ENCODE peak calls at places on chromosomes 12 and 14, in seven cellular contexts. One of them, this sample, is unnamed.

GRCh38 chr12:87924149-87924548 is 105.1 kb downstream of the C12orf50 start:
- DNase-seq in stimulated activated naive CD8-positive, alpha-beta T cell treated with anti-CD3 and anti-CD28 coated beads, Interleukin-15, amount 100 ng/mL, for 72 hours: no peak
- DNase-seq in stimulated activated CD4-positive, alpha-beta T cell treated with anti-CD3 and anti-CD28 coated beads, Interleukin-4, amount 100 ng/mL, for 24 hours: no peak
- DNase-seq in NCI-H2081 treated with DMSO at 0.1 percent for 48 hours: no peak
- DNase-seq in transverse colon: no peak
- DNase-seq in esophagus squamous epithelium: no peak
- DNase-seq in PC-3: no peak
- DNase-seq in this sample: no peak

GRCh38 chr12:480831-481230 is 21.1 kb downstream of the B4GALNT3 start:
- DNase-seq in stimulated activated naive CD8-positive, alpha-beta T cell treated with anti-CD3 and anti-CD28 coated beads, Interleukin-15, amount 100 ng/mL, for 72 hours: no peak
- DNase-seq in stimulated activated CD4-positive, alpha-beta T cell treated with anti-CD3 and anti-CD28 coated beads, Interleukin-4, amount 100 ng/mL, for 24 hours: no peak
- DNase-seq in esophagus squamous epithelium: no peak
- DNase-seq in PC-3: no peak
- DNase-seq in NCI-H2081 treated with DMSO at 0.1 percent for 48 hours: no peak
- DNase-seq in transverse colon: no peak
- DNase-seq in this sample: peak; percentile 85

GRCh38 chr12:117034249-117034648 is 65.0 kb downstream of the TESC start:
- DNase-seq in stimulated activated CD4-positive, alpha-beta T cell treated with anti-CD3 and anti-CD28 coated beads, Interleukin-4, amount 100 ng/mL, for 24 hours: no peak
- DNase-seq in esophagus squamous epithelium: no peak
- DNase-seq in transverse colon: no peak
- DNase-seq in stimulated activated naive CD8-positive, alpha-beta T cell treated with anti-CD3 and anti-CD28 coated beads, Interleukin-15, amount 100 ng/mL, for 72 hours: no peak
- DNase-seq in NCI-H2081 treated with DMSO at 0.1 percent for 48 hours: no peak
- DNase-seq in PC-3: no peak
- DNase-seq in this sample: no peak

GRCh38 chr14:95220663-95221231 is 63.4 kb upstream of the DICER1 start:
- DNase-seq in transverse colon: no peak
- DNase-seq in esophagus squamous epithelium: no peak
- DNase-seq in stimulated activated CD4-positive, alpha-beta T cell treated with anti-CD3 and anti-CD28 coated beads, Interleukin-4, amount 100 ng/mL, for 24 hours: no peak
- DNase-seq in NCI-H2081 treated with DMSO at 0.1 percent for 48 hours: no peak
- DNase-seq in stimulated activated naive CD8-positive, alpha-beta T cell treated with anti-CD3 and anti-CD28 coated beads, Interleukin-15, amount 100 ng/mL, for 72 hours: no peak
- DNase-seq in PC-3: no peak
- DNase-seq in this sample: no peak

GRCh38 chr12:8829621-8830020 is 7.2 kb downstream of the A2ML1 start:
- DNase-seq in stimulated activated naive CD8-positive, alpha-beta T cell treated with anti-CD3 and anti-CD28 coated beads, Interleukin-15, amount 100 ng/mL, for 72 hours: no peak
- DNase-seq in NCI-H2081 treated with DMSO at 0.1 percent for 48 hours: no peak
- DNase-seq in PC-3: no peak
- DNase-seq in esophagus squamous epithelium: no peak
- DNase-seq in transverse colon: no peak
- DNase-seq in stimulated activated CD4-positive, alpha-beta T cell treated with anti-CD3 and anti-CD28 coated beads, Interleukin-4, amount 100 ng/mL, for 24 hours: no peak
- DNase-seq in this sample: no peak

GRCh38 chr14:26255213-26255612 is 342.6 kb downstream of the NOVA1 start:
- DNase-seq in stimulated activated naive CD8-positive, alpha-beta T cell treated with anti-CD3 and anti-CD28 coated beads, Interleukin-15, amount 100 ng/mL, for 72 hours: no peak
- DNase-seq in transverse colon: no peak
- DNase-seq in stimulated activated CD4-positive, alpha-beta T cell treated with anti-CD3 and anti-CD28 coated beads, Interleukin-4, amount 100 ng/mL, for 24 hours: no peak
- DNase-seq in PC-3: peak; percentile 37
- DNase-seq in esophagus squamous epithelium: no peak
- DNase-seq in NCI-H2081 treated with DMSO at 0.1 percent for 48 hours: no peak
- DNase-seq in this sample: peak; percentile 6

GRCh38 chr12:42716521-42716920 is 127.0 kb upstream of the PRICKLE1 start:
- DNase-seq in stimulated activated CD4-positive, alpha-beta T cell treated with anti-CD3 and anti-CD28 coated beads, Interleukin-4, amount 100 ng/mL, for 24 hours: no peak
- DNase-seq in NCI-H2081 treated with DMSO at 0.1 percent for 48 hours: no peak
- DNase-seq in stimulated activated naive CD8-positive, alpha-beta T cell treated with anti-CD3 and anti-CD28 coated beads, Interleukin-15, amount 100 ng/mL, for 72 hours: no peak
- DNase-seq in PC-3: no peak
- DNase-seq in transverse colon: no peak
- DNase-seq in esophagus squamous epithelium: no peak
- DNase-seq in this sample: no peak

GRCh38 chr14:104001003-104001402 is 58.7 kb upstream of the RD3L start:
- DNase-seq in NCI-H2081 treated with DMSO at 0.1 percent for 48 hours: no peak
- DNase-seq in stimulated activated naive CD8-positive, alpha-beta T cell treated with anti-CD3 and anti-CD28 coated beads, Interleukin-15, amount 100 ng/mL, for 72 hours: peak; percentile 23
- DNase-seq in esophagus squamous epithelium: no peak
- DNase-seq in stimulated activated CD4-positive, alpha-beta T cell treated with anti-CD3 and anti-CD28 coated beads, Interleukin-4, amount 100 ng/mL, for 24 hours: no peak
- DNase-seq in PC-3: peak; percentile 31
- DNase-seq in transverse colon: no peak
- DNase-seq in this sample: peak; percentile 30

GRCh38 chr14:39015360-39015961 is 87.6 kb downstream of the SEC23A start:
- DNase-seq in NCI-H2081 treated with DMSO at 0.1 percent for 48 hours: peak; percentile 35
- DNase-seq in esophagus squamous epithelium: no peak
- DNase-seq in stimulated activated naive CD8-positive, alpha-beta T cell treated with anti-CD3 and anti-CD28 coated beads, Interleukin-15, amount 100 ng/mL, for 72 hours: no peak
- DNase-seq in PC-3: peak; percentile 66
- DNase-seq in transverse colon: peak; percentile 15
- DNase-seq in stimulated activated CD4-positive, alpha-beta T cell treated with anti-CD3 and anti-CD28 coated beads, Interleukin-4, amount 100 ng/mL, for 24 hours: peak; percentile 8
- DNase-seq in this sample: peak; percentile 49

GRCh38 chr14:54106802-54107377 is 150.3 kb upstream of the BMP4 start:
- DNase-seq in stimulated activated naive CD8-positive, alpha-beta T cell treated with anti-CD3 and anti-CD28 coated beads, Interleukin-15, amount 100 ng/mL, for 72 hours: no peak
- DNase-seq in transverse colon: no peak
- DNase-seq in PC-3: peak; percentile 99
- DNase-seq in esophagus squamous epithelium: no peak
- DNase-seq in stimulated activated CD4-positive, alpha-beta T cell treated with anti-CD3 and anti-CD28 coated beads, Interleukin-4, amount 100 ng/mL, for 24 hours: no peak
- DNase-seq in NCI-H2081 treated with DMSO at 0.1 percent for 48 hours: no peak
- DNase-seq in this sample: peak; percentile 35

GRCh38 chr14:70873627-70874026 is 33.6 kb upstream of the PCNX1 start:
- DNase-seq in NCI-H2081 treated with DMSO at 0.1 percent for 48 hours: no peak
- DNase-seq in transverse colon: no peak
- DNase-seq in stimulated activated naive CD8-positive, alpha-beta T cell treated with anti-CD3 and anti-CD28 coated beads, Interleukin-15, amount 100 ng/mL, for 72 hours: no peak
- DNase-seq in PC-3: no peak
- DNase-seq in stimulated activated CD4-positive, alpha-beta T cell treated with anti-CD3 and anti-CD28 coated beads, Interleukin-4, amount 100 ng/mL, for 24 hours: no peak
- DNase-seq in esophagus squamous epithelium: no peak
- DNase-seq in this sample: no peak

GRCh38 chr12:46304080-46304479 is 35.2 kb upstream of the SLC38A1 start:
- DNase-seq in PC-3: no peak
- DNase-seq in transverse colon: no peak
- DNase-seq in stimulated activated CD4-positive, alpha-beta T cell treated with anti-CD3 and anti-CD28 coated beads, Interleukin-4, amount 100 ng/mL, for 24 hours: no peak
- DNase-seq in stimulated activated naive CD8-positive, alpha-beta T cell treated with anti-CD3 and anti-CD28 coated beads, Interleukin-15, amount 100 ng/mL, for 72 hours: no peak
- DNase-seq in NCI-H2081 treated with DMSO at 0.1 percent for 48 hours: no peak
- DNase-seq in esophagus squamous epithelium: no peak
- DNase-seq in this sample: no peak

GRCh38 chr12:50313256-50313931 is 30.1 kb upstream of the LIMA1 start:
- DNase-seq in transverse colon: no peak
- DNase-seq in stimulated activated CD4-positive, alpha-beta T cell treated with anti-CD3 and anti-CD28 coated beads, Interleukin-4, amount 100 ng/mL, for 24 hours: no peak
- DNase-seq in PC-3: no peak
- DNase-seq in NCI-H2081 treated with DMSO at 0.1 percent for 48 hours: no peak
- DNase-seq in esophagus squamous epithelium: no peak
- DNase-seq in stimulated activated naive CD8-positive, alpha-beta T cell treated with anti-CD3 and anti-CD28 coated beads, Interleukin-15, amount 100 ng/mL, for 72 hours: no peak
- DNase-seq in this sample: no peak

GRCh38 chr12:94186461-94187237 is 38.3 kb downstream of the PLXNC1 start:
- DNase-seq in esophagus squamous epithelium: no peak
- DNase-seq in stimulated activated CD4-positive, alpha-beta T cell treated with anti-CD3 and anti-CD28 coated beads, Interleukin-4, amount 100 ng/mL, for 24 hours: no peak
- DNase-seq in transverse colon: no peak
- DNase-seq in stimulated activated naive CD8-positive, alpha-beta T cell treated with anti-CD3 and anti-CD28 coated beads, Interleukin-15, amount 100 ng/mL, for 72 hours: no peak
- DNase-seq in NCI-H2081 treated with DMSO at 0.1 percent for 48 hours: no peak
- DNase-seq in PC-3: no peak
- DNase-seq in this sample: no peak

GRCh38 chr12:75979181-75979580 is 52.4 kb downstream of the PHLDA1 start:
- DNase-seq in stimulated activated naive CD8-positive, alpha-beta T cell treated with anti-CD3 and anti-CD28 coated beads, Interleukin-15, amount 100 ng/mL, for 72 hours: peak; percentile 55
- DNase-seq in stimulated activated CD4-positive, alpha-beta T cell treated with anti-CD3 and anti-CD28 coated beads, Interleukin-4, amount 100 ng/mL, for 24 hours: peak; percentile 62
- DNase-seq in transverse colon: no peak
- DNase-seq in esophagus squamous epithelium: no peak
- DNase-seq in NCI-H2081 treated with DMSO at 0.1 percent for 48 hours: no peak
- DNase-seq in PC-3: peak; percentile 93
- DNase-seq in this sample: peak; percentile 88

GRCh38 chr12:1047898-1048660 is 57.1 kb downstream of the ERC1 start:
- DNase-seq in NCI-H2081 treated with DMSO at 0.1 percent for 48 hours: no peak
- DNase-seq in stimulated activated CD4-positive, alpha-beta T cell treated with anti-CD3 and anti-CD28 coated beads, Interleukin-4, amount 100 ng/mL, for 24 hours: no peak
- DNase-seq in stimulated activated naive CD8-positive, alpha-beta T cell treated with anti-CD3 and anti-CD28 coated beads, Interleukin-15, amount 100 ng/mL, for 72 hours: no peak
- DNase-seq in transverse colon: no peak
- DNase-seq in PC-3: no peak
- DNase-seq in esophagus squamous epithelium: no peak
- DNase-seq in this sample: peak; percentile 21

GRCh38 chr12:26612203-26612602 is 220.8 kb downstream of the ITPR2 start:
- DNase-seq in NCI-H2081 treated with DMSO at 0.1 percent for 48 hours: no peak
- DNase-seq in PC-3: no peak
- DNase-seq in transverse colon: no peak
- DNase-seq in stimulated activated CD4-positive, alpha-beta T cell treated with anti-CD3 and anti-CD28 coated beads, Interleukin-4, amount 100 ng/mL, for 24 hours: no peak
- DNase-seq in stimulated activated naive CD8-positive, alpha-beta T cell treated with anti-CD3 and anti-CD28 coated beads, Interleukin-15, amount 100 ng/mL, for 72 hours: no peak
- DNase-seq in esophagus squamous epithelium: no peak
- DNase-seq in this sample: no peak

GRCh38 chr12:93469386-93469785 is 2.1 kb downstream of the MRPL42 start:
- DNase-seq in stimulated activated naive CD8-positive, alpha-beta T cell treated with anti-CD3 and anti-CD28 coated beads, Interleukin-15, amount 100 ng/mL, for 72 hours: no peak
- DNase-seq in NCI-H2081 treated with DMSO at 0.1 percent for 48 hours: no peak
- DNase-seq in esophagus squamous epithelium: no peak
- DNase-seq in PC-3: no peak
- DNase-seq in stimulated activated CD4-positive, alpha-beta T cell treated with anti-CD3 and anti-CD28 coated beads, Interleukin-4, amount 100 ng/mL, for 24 hours: no peak
- DNase-seq in transverse colon: no peak
- DNase-seq in this sample: no peak

GRCh38 chr12:122099856-122100255 is 21.3 kb downstream of the MLXIP start:
- DNase-seq in transverse colon: no peak
- DNase-seq in PC-3: no peak
- DNase-seq in esophagus squamous epithelium: no peak
- DNase-seq in NCI-H2081 treated with DMSO at 0.1 percent for 48 hours: no peak
- DNase-seq in stimulated activated CD4-positive, alpha-beta T cell treated with anti-CD3 and anti-CD28 coated beads, Interleukin-4, amount 100 ng/mL, for 24 hours: no peak
- DNase-seq in stimulated activated naive CD8-positive, alpha-beta T cell treated with anti-CD3 and anti-CD28 coated beads, Interleukin-15, amount 100 ng/mL, for 72 hours: no peak
- DNase-seq in this sample: no peak

GRCh38 chr12:128388461-128388921 is 121.5 kb downstream of the TMEM132C start:
- DNase-seq in PC-3: no peak
- DNase-seq in stimulated activated CD4-positive, alpha-beta T cell treated with anti-CD3 and anti-CD28 coated beads, Interleukin-4, amount 100 ng/mL, for 24 hours: no peak
- DNase-seq in transverse colon: peak; percentile 14
- DNase-seq in NCI-H2081 treated with DMSO at 0.1 percent for 48 hours: no peak
- DNase-seq in stimulated activated naive CD8-positive, alpha-beta T cell treated with anti-CD3 and anti-CD28 coated beads, Interleukin-15, amount 100 ng/mL, for 72 hours: no peak
- DNase-seq in esophagus squamous epithelium: no peak
- DNase-seq in this sample: no peak

GRCh38 chr14:54435500-54435981 is 5.6 kb downstream of the CNIH1 start:
- DNase-seq in transverse colon: no peak
- DNase-seq in stimulated activated naive CD8-positive, alpha-beta T cell treated with anti-CD3 and anti-CD28 coated beads, Interleukin-15, amount 100 ng/mL, for 72 hours: peak; percentile 23
- DNase-seq in esophagus squamous epithelium: no peak
- DNase-seq in NCI-H2081 treated with DMSO at 0.1 percent for 48 hours: no peak
- DNase-seq in stimulated activated CD4-positive, alpha-beta T cell treated with anti-CD3 and anti-CD28 coated beads, Interleukin-4, amount 100 ng/mL, for 24 hours: no peak
- DNase-seq in PC-3: peak; percentile 96
- DNase-seq in this sample: peak; percentile 23

GRCh38 chr12:69616025-69616424 is 5.3 kb upstream of the LRRC10 start:
- DNase-seq in NCI-H2081 treated with DMSO at 0.1 percent for 48 hours: no peak
- DNase-seq in esophagus squamous epithelium: no peak
- DNase-seq in stimulated activated CD4-positive, alpha-beta T cell treated with anti-CD3 and anti-CD28 coated beads, Interleukin-4, amount 100 ng/mL, for 24 hours: no peak
- DNase-seq in PC-3: no peak
- DNase-seq in stimulated activated naive CD8-positive, alpha-beta T cell treated with anti-CD3 and anti-CD28 coated beads, Interleukin-15, amount 100 ng/mL, for 72 hours: no peak
- DNase-seq in transverse colon: no peak
- DNase-seq in this sample: no peak

GRCh38 chr14:50083467-50084337 is 32.7 kb downstream of the VCPKMT start:
- DNase-seq in stimulated activated naive CD8-positive, alpha-beta T cell treated with anti-CD3 and anti-CD28 coated beads, Interleukin-15, amount 100 ng/mL, for 72 hours: peak; percentile 76
- DNase-seq in PC-3: no peak
- DNase-seq in stimulated activated CD4-positive, alpha-beta T cell treated with anti-CD3 and anti-CD28 coated beads, Interleukin-4, amount 100 ng/mL, for 24 hours: peak; percentile 76
- DNase-seq in transverse colon: no peak
- DNase-seq in esophagus squamous epithelium: no peak
- DNase-seq in NCI-H2081 treated with DMSO at 0.1 percent for 48 hours: no peak
- DNase-seq in this sample: peak; percentile 70

GRCh38 chr12:23566133-23566532 is 383.3 kb downstream of the SOX5 start:
- DNase-seq in stimulated activated CD4-positive, alpha-beta T cell treated with anti-CD3 and anti-CD28 coated beads, Interleukin-4, amount 100 ng/mL, for 24 hours: no peak
- DNase-seq in esophagus squamous epithelium: no peak
- DNase-seq in PC-3: no peak
- DNase-seq in stimulated activated naive CD8-positive, alpha-beta T cell treated with anti-CD3 and anti-CD28 coated beads, Interleukin-15, amount 100 ng/mL, for 72 hours: no peak
- DNase-seq in transverse colon: no peak
- DNase-seq in NCI-H2081 treated with DMSO at 0.1 percent for 48 hours: no peak
- DNase-seq in this sample: no peak

GRCh38 chr12:123268850-123269249 is 2.8 kb downstream of the CDK2AP1 start:
- DNase-seq in stimulated activated naive CD8-positive, alpha-beta T cell treated with anti-CD3 and anti-CD28 coated beads, Interleukin-15, amount 100 ng/mL, for 72 hours: no peak
- DNase-seq in stimulated activated CD4-positive, alpha-beta T cell treated with anti-CD3 and anti-CD28 coated beads, Interleukin-4, amount 100 ng/mL, for 24 hours: no peak
- DNase-seq in esophagus squamous epithelium: no peak
- DNase-seq in NCI-H2081 treated with DMSO at 0.1 percent for 48 hours: no peak
- DNase-seq in PC-3: no peak
- DNase-seq in transverse colon: no peak
- DNase-seq in this sample: no peak

GRCh38 chr12:57229041-57229633 is 374 bp upstream of the SHMT2 start:
- DNase-seq in transverse colon: no peak
- DNase-seq in stimulated activated CD4-positive, alpha-beta T cell treated with anti-CD3 and anti-CD28 coated beads, Interleukin-4, amount 100 ng/mL, for 24 hours: no peak
- DNase-seq in stimulated activated naive CD8-positive, alpha-beta T cell treated with anti-CD3 and anti-CD28 coated beads, Interleukin-15, amount 100 ng/mL, for 72 hours: no peak
- DNase-seq in esophagus squamous epithelium: no peak
- DNase-seq in NCI-H2081 treated with DMSO at 0.1 percent for 48 hours: no peak
- DNase-seq in PC-3: no peak
- DNase-seq in this sample: peak; percentile 62

GRCh38 chr12:128823216-128823915 is 392 bp downstream of the SLC15A4 start:
- DNase-seq in NCI-H2081 treated with DMSO at 0.1 percent for 48 hours: no peak
- DNase-seq in PC-3: peak; percentile 45
- DNase-seq in stimulated activated naive CD8-positive, alpha-beta T cell treated with anti-CD3 and anti-CD28 coated beads, Interleukin-15, amount 100 ng/mL, for 72 hours: peak; percentile 32
- DNase-seq in transverse colon: peak; percentile 57
- DNase-seq in stimulated activated CD4-positive, alpha-beta T cell treated with anti-CD3 and anti-CD28 coated beads, Interleukin-4, amount 100 ng/mL, for 24 hours: peak; percentile 9
- DNase-seq in esophagus squamous epithelium: no peak
- DNase-seq in this sample: no peak